ENCODE peak calls at places on chromosomes 7 and 10, in five cellular contexts. N is SK-N-SH, H is A549, L is stomach, Y is sigmoid colon. C is an unnamed sample.

GRCh38 chr7:148835854-148836253 is 48.2 kb downstream of the EZH2 start:
- DNase-seq in L (no peak), Y (no peak), N (no peak), H (no peak), C (no peak)

GRCh38 chr7:29884399-29885272 is 78.3 kb downstream of the WIPF3 start:
- DNase-seq in L (peak), H (no peak), N (peak), Y (no peak), C (peak)

GRCh38 chr7:151599401-151600227 is 79.9 kb upstream of the RHEB start:
- DNase-seq in H (peak), L (no peak), N (peak), Y (peak), C (peak)

GRCh38 chr10:17144032-17144431 is 14.4 kb upstream of the CUBN start:
- DNase-seq in L (no peak), Y (no peak), N (no peak), H (no peak), C (no peak)

GRCh38 chr7:149799397-149800168 is 26.2 kb upstream of the ZNF467 start:
- DNase-seq in L (peak), Y (no peak), N (peak), H (peak), C (peak)

GRCh38 chr10:118568327-118568848 is 27.1 kb downstream of the PRLHR start:
- DNase-seq in N (peak), L (no peak), H (peak), Y (no peak), C (peak)

GRCh38 chr7:116499168-116500070 is at the start of gene CAV2:
- DNase-seq in Y (peak), N (peak), H (peak), L (peak), C (peak)

GRCh38 chr10:49089789-49090595 is 25.3 kb downstream of the VSTM4 start:
- DNase-seq in H (no peak), Y (no peak), L (no peak), N (no peak), C (no peak)

GRCh38 chr7:96737545-96738050 is 28.0 kb upstream of the SEM1 start:
- DNase-seq in N (no peak), Y (no peak), H (no peak), L (no peak), C (no peak)

GRCh38 chr7:43753843-43754242 is 4.6 kb upstream of the BLVRA start:
- DNase-seq in N (no peak), Y (no peak), H (no peak), L (no peak), C (no peak)

GRCh38 chr10:96720422-96721206 is at the start of gene PIK3AP1:
- DNase-seq in H (peak), N (peak), L (peak), Y (peak), C (peak)

GRCh38 chr10:91745086-91745831 is 53.0 kb upstream of the TNKS2 start:
- DNase-seq in L (peak), H (peak), N (no peak), Y (no peak), C (no peak)

GRCh38 chr10:115936926-115937755 is 335.9 kb downstream of the GFRA1 start:
- DNase-seq in L (no peak), H (no peak), Y (no peak), N (no peak), C (no peak)

GRCh38 chr10:106175760-106176377 is 988.6 kb downstream of the SORCS1 start:
- DNase-seq in L (no peak), Y (no peak), H (peak), N (no peak), C (no peak)

GRCh38 chr10:22335204-22335956 is 9.9 kb upstream of the SPAG6 start:
- DNase-seq in Y (peak), H (peak), N (peak), L (peak), C (peak)

GRCh38 chr10:84076047-84076388 is 63.3 kb upstream of the GHITM start:
- DNase-seq in H (no peak), Y (peak), L (no peak), N (no peak), C (no peak)

GRCh38 chr10:84077728-84078127 is 61.6 kb upstream of the GHITM start:
- DNase-seq in H (no peak), Y (no peak), N (no peak), L (no peak), C (no peak)

GRCh38 chr10:84076540-84077195 is 62.6 kb upstream of the GHITM start:
- DNase-seq in Y (no peak), H (peak), L (no peak), N (no peak), C (no peak)

GRCh38 chr10:84075226-84076046 is 63.9 kb upstream of the GHITM start:
- DNase-seq in L (no peak), Y (no peak), N (no peak), H (no peak), C (no peak)

GRCh38 chr10:84074521-84074920 is 64.8 kb upstream of the GHITM start:
- DNase-seq in H (no peak), N (no peak), L (no peak), Y (no peak), C (no peak)
- TF ChIP-seq EP300 in H (no peak), N (no peak), L (no peak), Y (no peak), C (no peak)

DNA sequence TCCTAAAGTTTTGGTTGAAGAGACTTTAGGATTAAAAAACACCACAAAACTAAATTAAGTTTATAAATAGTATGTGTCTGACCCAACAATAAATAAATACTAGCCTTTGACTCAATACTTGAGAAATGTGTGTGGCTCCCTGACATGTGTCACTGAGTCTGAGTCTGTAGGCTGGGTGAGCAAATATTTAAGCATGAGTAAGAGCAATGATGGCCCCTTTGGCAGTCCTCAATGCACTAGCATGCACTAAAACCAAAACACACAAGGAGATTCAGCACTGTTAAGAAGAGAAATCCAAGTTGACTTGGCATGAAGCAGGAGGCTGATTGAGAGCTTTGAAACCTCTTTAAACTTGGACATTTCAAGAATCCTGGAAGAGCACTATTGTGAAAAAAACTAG is 37.1 kb downstream of the CCDC71L start:
- DNase-seq in Y (no peak), N (no peak), H (peak), L (no peak), C (no peak)
- H3K27ac ChIP-seq in Y (no peak), N (no peak), H (no peak), L (no peak), C (peak)

GRCh38 chr10:124650820-124651401 is 93.3 kb downstream of the FAM53B start:
- DNase-seq in L (no peak), N (no peak), Y (no peak), H (no peak), C (no peak)
- TF ChIP-seq EP300 in L (no peak), N (no peak), Y (no peak), H (no peak), C (no peak)

GRCh38 chr7:2950578-2950977 is 93.1 kb downstream of the CARD11 start:
- DNase-seq in H (no peak), Y (no peak), L (no peak), N (no peak), C (no peak)
- H3K27ac ChIP-seq in H (no peak), Y (no peak), L (no peak), N (no peak), C (no peak)

DNA sequence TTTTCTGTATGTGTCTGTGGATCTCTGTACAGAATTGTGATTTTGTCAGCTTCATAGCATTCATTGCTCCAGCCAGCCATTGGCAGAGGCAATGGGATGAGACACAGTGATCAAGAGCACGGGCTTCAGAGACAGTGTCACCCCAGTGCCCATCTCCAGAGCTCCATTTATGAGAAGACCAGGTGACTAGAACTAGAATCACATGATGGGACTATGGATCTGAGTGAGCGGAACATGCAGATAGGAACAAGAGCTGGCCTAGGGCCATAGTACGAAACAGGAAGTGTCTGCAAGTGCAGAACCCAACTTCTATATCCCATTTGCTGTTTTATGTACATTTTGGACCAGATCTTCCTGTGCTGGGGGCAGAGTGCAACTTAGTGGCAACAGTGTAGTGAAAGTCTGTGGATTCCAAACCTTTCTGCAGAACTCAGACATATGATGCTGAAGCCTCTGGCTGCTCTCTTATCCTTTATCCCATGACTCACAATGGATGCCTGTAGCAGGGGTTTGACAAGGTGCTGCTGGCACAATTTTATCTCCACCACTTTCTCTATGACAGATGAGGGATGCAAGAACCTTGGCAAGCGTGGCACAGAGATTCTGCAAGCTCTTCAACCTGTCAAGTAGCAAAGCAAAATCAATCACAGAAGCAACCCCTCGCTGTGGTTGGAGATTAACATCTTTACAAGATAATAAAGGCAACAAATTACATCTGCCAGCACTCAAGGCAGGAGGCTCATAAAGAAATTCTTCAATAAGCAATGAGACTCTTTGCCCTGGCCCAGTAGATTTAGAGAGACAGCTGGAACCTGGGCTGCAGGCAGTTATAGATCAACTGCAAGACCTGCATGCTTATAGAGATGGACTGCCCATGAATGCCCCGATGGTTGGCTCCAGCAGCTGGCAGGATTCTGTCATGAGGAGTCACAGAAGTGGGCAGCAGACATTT is 681.3 kb downstream of the TNS3 start:
- DNase-seq in H (no peak), Y (no peak), N (peak), L (no peak), C (no peak)
- TF ChIP-seq EP300 in H (no peak), Y (no peak), N (peak), L (no peak), C (no peak)

DNA sequence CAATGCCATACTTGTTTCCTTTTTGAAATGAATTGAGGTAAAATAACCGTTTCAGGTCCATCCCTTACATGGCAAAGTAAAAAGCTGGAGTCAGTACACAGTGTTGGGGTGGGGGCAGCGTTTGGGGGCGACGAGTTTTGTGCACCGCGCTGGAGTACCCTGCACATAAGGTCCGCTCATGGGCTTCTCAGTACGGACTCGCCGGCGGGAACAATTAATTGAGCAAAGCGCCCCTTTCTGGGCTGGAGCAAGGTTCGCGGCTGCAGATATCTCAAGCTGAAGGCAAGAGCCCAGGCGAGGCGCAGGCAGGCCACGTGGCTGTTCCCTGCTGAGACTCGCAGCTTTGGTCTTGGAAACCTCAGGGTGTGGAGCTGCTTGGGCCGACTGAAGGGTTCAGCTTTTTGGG is 1.5 kb upstream of the TWIST1 start:
- DNase-seq in L (no peak), Y (no peak), H (no peak), N (peak), C (no peak)
- H3K27ac ChIP-seq in L (no peak), Y (no peak), H (no peak), N (peak), C (no peak)